ENCODE peak calls at places on chromosomes 1 and 21, in five cellular contexts. J is globus pallidus, W is left ventricle myocardium inferior, Z is stomach, Q is NCI-H1092. R is an unnamed sample.

GRCh38 chr21:40115775-40116174 is 248.5 kb downstream of the PCP4 start:
- DNase-seq in J (no peak), W (no peak), Z (no peak), Q (no peak), R (no peak)

GRCh38 chr1:162627662-162628296 is 4.5 kb upstream of the DDR2 start:
- DNase-seq in J (no peak), W (no peak), Z (no peak), Q (no peak), R (peak; percentile 45)

GRCh38 chr1:226697151-226697575 is 41.9 kb downstream of the ITPKB start:
- DNase-seq in J (no peak), W (no peak), Z (no peak), Q (no peak), R (peak; percentile 13)

GRCh38 chr1:165678509-165678908 is 19.9 kb downstream of the ALDH9A1 start:
- DNase-seq in J (no peak), W (no peak), Z (no peak), Q (no peak), R (no peak)

GRCh38 chr1:64909021-64909420 is 57.3 kb downstream of the JAK1 start:
- DNase-seq in J (no peak), W (no peak), Z (no peak), Q (no peak), R (no peak)

GRCh38 chr1:32753532-32754281 is 51.1 kb upstream of the SYNC start:
- DNase-seq in J (peak; percentile 41), W (peak; percentile 64), Z (peak; percentile 88), Q (peak; percentile 81), R (peak; percentile 96)

GRCh38 chr1:155773221-155773620 is 83.8 kb downstream of the GON4L start:
- DNase-seq in J (no peak), W (no peak), Z (no peak), Q (no peak), R (no peak)

GRCh38 chr1:182198006-182198605 is 136.6 kb upstream of the ZNF648 start:
- DNase-seq in J (no peak), W (no peak), Z (no peak), Q (no peak), R (peak; percentile 66)

GRCh38 chr1:37239225-37239740 is 205.0 kb upstream of the GRIK3 start:
- DNase-seq in J (no peak), W (no peak), Z (no peak), Q (no peak), R (no peak)

R was measured in trophoblast cell.